ENCODE peak calls at places on chromosomes 5 and 9, in ten cellular contexts. D is brain microvascular endothelial cell, F is BE2C, G is cardiac fibroblast, N is sigmoid colon, T is stomach, A is lower lobe of right lung, P is cardiac muscle cell, X is epithelial cell of esophagus, I is fibroblast of the aortic adventitia. W is an unnamed sample.

GRCh38 chr9:134475051-134475790 is 149.0 kb downstream of the RXRA start:
- DNase-seq in D (peak), F (peak), G (peak), N (peak), T (peak), A (peak), P (peak), X (no peak), I (peak), W (peak)

GRCh38 chr5:107129051-107129450 is 541.7 kb downstream of the EFNA5 start:
- DNase-seq in D (peak), F (no peak), G (peak), N (no peak), T (no peak), A (no peak), P (peak), X (no peak), I (peak), W (peak)

GRCh38 chr5:437281-437771 is 5.7 kb upstream of the EXOC3 start:
- DNase-seq in D (no peak), F (no peak), G (no peak), N (peak), T (no peak), A (no peak), P (no peak), X (no peak), I (peak), W (peak)

GRCh38 chr9:85115473-85115872 is 445.9 kb downstream of the NTRK2 start:
- DNase-seq in D (no peak), F (no peak), G (no peak), N (no peak), T (no peak), A (no peak), P (no peak), X (peak), I (no peak), W (no peak)

GRCh38 chr5:15105799-15106393 is 234.3 kb upstream of the ANKH start:
- DNase-seq in D (peak), F (peak), G (peak), N (no peak), T (peak), A (no peak), P (peak), X (peak), I (peak), W (peak)

GRCh38 chr5:29214821-29215220 is 1978.7 kb upstream of the CDH6 start:
- DNase-seq in D (peak), F (peak), G (no peak), N (no peak), T (no peak), A (no peak), P (no peak), X (no peak), I (peak), W (no peak)

GRCh38 chr9:28539432-28539831 is 966.2 kb upstream of the C9orf72 start:
- DNase-seq in D (no peak), F (no peak), G (no peak), N (no peak), T (no peak), A (no peak), P (no peak), X (peak), I (no peak), W (peak)

GRCh38 chr5:333945-334344 is 12.4 kb downstream of the AHRR start:
- DNase-seq in D (no peak), F (no peak), G (no peak), N (no peak), T (no peak), A (no peak), P (no peak), X (no peak), I (no peak), W (no peak)

GRCh38 chr9:104843644-104844226 is 79.8 kb downstream of the NIPSNAP3B start:
- DNase-seq in D (no peak), F (no peak), G (no peak), N (no peak), T (no peak), A (no peak), P (no peak), X (no peak), I (peak), W (no peak)

GRCh38 chr9:126496781-126497667 is 116.7 kb upstream of the LMX1B start:
- DNase-seq in D (no peak), F (no peak), G (no peak), N (peak), T (no peak), A (peak), P (no peak), X (no peak), I (no peak), W (no peak)

GRCh38 chr5:75656311-75657003 is 45.2 kb downstream of the ANKDD1B start:
- DNase-seq in D (no peak), F (peak), G (peak), N (no peak), T (no peak), A (no peak), P (peak), X (peak), I (peak), W (no peak)

GRCh38 chr5:133259199-133259997 is 207.6 kb downstream of the HSPA4 start:
- DNase-seq in D (no peak), F (no peak), G (no peak), N (no peak), T (no peak), A (no peak), P (no peak), X (no peak), I (no peak), W (no peak)

GRCh38 chr9:18014556-18014955 is 435.7 kb downstream of the SH3GL2 start:
- DNase-seq in D (no peak), F (no peak), G (peak), N (no peak), T (no peak), A (no peak), P (peak), X (peak), I (no peak), W (no peak)

GRCh38 chr9:37565661-37566618 is 10.2 kb downstream of the FBXO10 start:
- DNase-seq in D (no peak), F (no peak), G (no peak), N (no peak), T (no peak), A (no peak), P (no peak), X (no peak), I (no peak), W (no peak)

GRCh38 chr9:129241725-129242124 is 63.7 kb upstream of the IER5L start:
- DNase-seq in D (no peak), F (peak), G (no peak), N (no peak), T (no peak), A (peak), P (no peak), X (no peak), I (no peak), W (no peak)

GRCh38 chr5:7096294-7096693 is 299.6 kb upstream of the ADCY2 start:
- DNase-seq in D (no peak), F (no peak), G (no peak), N (no peak), T (no peak), A (no peak), P (no peak), X (no peak), I (no peak), W (no peak)

GRCh38 chr9:113875917-113876805 is at the start of gene ZNF618:
- DNase-seq in D (no peak), F (peak), G (peak), N (no peak), T (peak), A (peak), P (peak), X (peak), I (no peak), W (peak)

GRCh38 chr9:3794005-3794404 is 268.2 kb upstream of the RFX3 start:
- DNase-seq in D (no peak), F (no peak), G (peak), N (no peak), T (no peak), A (no peak), P (peak), X (peak), I (peak), W (peak)

GRCh38 chr5:132492386-132492785 is 1.8 kb upstream of the IRF1 start:
- DNase-seq in D (no peak), F (no peak), G (no peak), N (no peak), T (no peak), A (no peak), P (no peak), X (no peak), I (no peak), W (peak)

GRCh38 chr9:30774326-30774725 is 1610.1 kb upstream of the ACO1 start:
- DNase-seq in D (no peak), F (peak), G (peak), N (no peak), T (no peak), A (peak), P (peak), X (peak), I (no peak), W (no peak)

GRCh38 chr5:180830253-180831138 is 27.9 kb upstream of the MGAT1 start:
- DNase-seq in D (no peak), F (peak), G (peak), N (peak), T (peak), A (peak), P (no peak), X (no peak), I (peak), W (no peak)

GRCh38 chr5:149665416-149666163 is 64.5 kb upstream of the PPARGC1B start:
- DNase-seq in D (no peak), F (no peak), G (no peak), N (no peak), T (no peak), A (no peak), P (no peak), X (no peak), I (no peak), W (no peak)

GRCh38 chr9:16039988-16040761 is 487.3 kb downstream of the CCDC171 start:
- DNase-seq in D (peak), F (peak), G (no peak), N (no peak), T (no peak), A (no peak), P (peak), X (no peak), I (no peak), W (peak)

GRCh38 chr9:122394265-122395242 is 23.7 kb downstream of the PTGS1 start:
- DNase-seq in D (peak), F (no peak), G (peak), N (peak), T (no peak), A (no peak), P (peak), X (peak), I (peak), W (peak)

GRCh38 chr5:139831624-139832023 is 36.0 kb downstream of the PSD2 start:
- DNase-seq in D (no peak), F (no peak), G (no peak), N (peak), T (no peak), A (no peak), P (no peak), X (no peak), I (no peak), W (no peak)

GRCh38 chr5:54021413-54022155 is 288.8 kb downstream of the ARL15 start:
- DNase-seq in D (no peak), F (no peak), G (peak), N (no peak), T (no peak), A (no peak), P (peak), X (peak), I (peak), W (peak)

GRCh38 chr9:135925496-135926133 is 18.3 kb upstream of the CAMSAP1 start:
- DNase-seq in D (no peak), F (no peak), G (no peak), N (no peak), T (no peak), A (peak), P (no peak), X (peak), I (no peak), W (no peak)

GRCh38 chr9:126809068-126809467 is 4.2 kb downstream of the ZBTB43 start:
- DNase-seq in D (no peak), F (no peak), G (peak), N (no peak), T (no peak), A (no peak), P (peak), X (peak), I (peak), W (peak)

GRCh38 chr9:5857928-5858327 is 25.0 kb upstream of the ERMP1 start:
- DNase-seq in D (no peak), F (no peak), G (no peak), N (no peak), T (no peak), A (no peak), P (no peak), X (no peak), I (no peak), W (no peak)

GRCh38 chr9:120032639-120033038 is 547.3 kb downstream of the CDK5RAP2 start:
- DNase-seq in D (no peak), F (peak), G (no peak), N (no peak), T (no peak), A (no peak), P (no peak), X (no peak), I (no peak), W (no peak)

GRCh38 chr9:114223564-114224246 is 68.4 kb downstream of the COL27A1 start:
- DNase-seq in D (peak), F (no peak), G (no peak), N (no peak), T (no peak), A (no peak), P (peak), X (peak), I (peak), W (peak)

GRCh38 chr5:73672130-73672529 is 46.1 kb downstream of the ARHGEF28 start:
- DNase-seq in D (no peak), F (no peak), G (no peak), N (no peak), T (no peak), A (no peak), P (no peak), X (no peak), I (no peak), W (peak)

GRCh38 chr5:57383093-57383861 is 99.3 kb downstream of the ACTBL2 start:
- DNase-seq in D (peak), F (peak), G (peak), N (no peak), T (no peak), A (no peak), P (peak), X (peak), I (peak), W (peak)

DNA sequence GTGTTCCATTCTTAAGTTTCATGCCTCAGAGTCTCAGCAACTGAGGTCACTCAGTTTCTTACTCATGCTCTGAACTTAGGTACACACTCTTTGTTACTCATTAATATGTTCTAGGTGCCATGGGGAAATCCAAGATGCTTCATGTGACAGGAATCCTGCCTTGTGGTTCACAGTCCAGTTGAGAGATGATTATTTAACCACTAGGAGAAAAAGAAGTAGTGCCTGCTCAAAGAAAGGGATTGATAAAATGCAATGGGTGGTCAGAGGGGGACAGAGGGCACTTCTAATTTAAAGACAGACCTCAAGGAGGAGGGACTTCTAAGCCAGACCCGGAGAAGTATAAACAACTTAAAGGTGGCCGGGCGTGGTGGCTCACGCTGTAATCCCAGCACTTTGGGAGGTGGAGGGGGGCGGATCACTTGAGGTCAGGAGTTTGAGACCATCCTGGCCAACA is 69.0 kb downstream of the UGCG start:
- DNase-seq in D (peak), F (no peak), G (peak), N (no peak), T (no peak), A (no peak), P (peak), X (peak), I (peak), W (peak)
- H3K4me3 ChIP-seq in D (no peak), F (no peak), G (no peak), N (no peak), T (no peak), A (no peak), P (no peak), X (no peak), I (no peak), W (no peak)

GRCh38 chr9:86682240-86682639 is 265.1 kb downstream of the GAS1 start:
- DNase-seq in D (no peak), F (no peak), G (no peak), N (no peak), T (no peak), A (no peak), P (no peak), X (no peak), I (no peak), W (no peak)
- TF ChIP-seq CTCF in D (no peak), F (no peak), G (no peak), N (no peak), T (no peak), A (no peak), P (no peak), X (no peak), I (no peak), W (no peak)

GRCh38 chr5:179794171-179794570 is 385 bp downstream of the LTC4S start:
- DNase-seq in D (no peak), F (no peak), G (no peak), N (peak), T (no peak), A (no peak), P (no peak), X (no peak), I (no peak), W (no peak)

GRCh38 chr5:179792612-179793469 is 945 bp upstream of the LTC4S start:
- DNase-seq in D (no peak), F (no peak), G (no peak), N (peak), T (no peak), A (peak), P (no peak), X (no peak), I (peak), W (no peak)

GRCh38 chr5:179794575-179794974 is 789 bp downstream of the LTC4S start:
- DNase-seq in D (no peak), F (no peak), G (no peak), N (peak), T (no peak), A (no peak), P (no peak), X (no peak), I (no peak), W (no peak)

GRCh38 chr5:179791881-179792611 is 1.7 kb upstream of the LTC4S start:
- DNase-seq in D (no peak), F (no peak), G (no peak), N (peak), T (no peak), A (peak), P (no peak), X (no peak), I (no peak), W (no peak)

DNA sequence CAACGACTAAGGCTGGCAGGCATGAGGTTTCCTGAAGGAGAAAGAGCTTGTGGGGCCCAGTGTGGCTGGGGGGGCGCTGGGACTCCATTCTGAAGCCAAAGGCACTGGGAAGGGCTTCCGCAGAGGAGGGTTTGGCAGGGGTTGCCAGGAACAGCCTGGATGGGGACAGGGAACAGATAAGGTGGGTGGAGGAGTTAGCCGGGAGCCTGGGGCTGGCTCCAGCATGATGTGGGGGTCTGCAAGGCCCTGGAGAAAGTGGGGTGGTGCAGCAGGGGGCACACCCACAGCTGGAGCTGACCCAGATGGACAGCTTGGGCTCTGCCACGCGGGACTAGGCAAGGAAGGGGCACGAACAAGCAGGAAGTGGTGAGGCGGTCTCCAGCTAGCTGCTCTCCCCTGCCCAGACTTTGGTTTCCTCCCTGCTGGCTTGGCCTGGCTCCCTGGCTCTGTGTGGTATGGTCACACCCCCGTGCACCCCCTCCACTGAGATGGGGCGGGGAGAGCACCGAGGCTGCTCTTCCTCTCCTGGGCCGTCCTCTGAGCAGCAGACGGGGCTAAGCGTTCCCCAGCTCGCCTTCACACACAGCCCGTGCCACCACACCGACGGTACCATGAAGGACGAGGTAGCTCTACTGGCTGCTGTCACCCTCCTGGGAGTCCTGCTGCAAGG is at the start of gene LTC4S:
- DNase-seq in D (no peak), F (no peak), G (peak), N (peak), T (peak), A (peak), P (peak), X (no peak), I (peak), W (peak)
- H3K4me3 ChIP-seq in D (no peak), F (no peak), G (no peak), N (peak), T (peak), A (peak), P (no peak), X (no peak), I (peak), W (no peak)

GRCh38 chr5:175728885-175729828 is 71.3 kb downstream of the HRH2 start:
- DNase-seq in D (peak), F (peak), G (peak), N (peak), T (peak), A (no peak), P (peak), X (no peak), I (no peak), W (no peak)
- TF ChIP-seq CTCF in D (peak), F (peak), G (peak), N (no peak), T (no peak), A (no peak), P (no peak), X (no peak), I (peak), W (no peak)

GRCh38 chr9:21836437-21837161 is 34.2 kb downstream of the MTAP start:
- DNase-seq in D (peak), F (no peak), G (peak), N (no peak), T (no peak), A (no peak), P (peak), X (peak), I (peak), W (peak)
- H3K4me3 ChIP-seq in D (peak), F (no peak), G (no peak), N (no peak), T (no peak), A (no peak), P (no peak), X (no peak), I (no peak), W (no peak)

GRCh38 chr5:150706776-150707390 is 6.0 kb upstream of the RBM22 start:
- DNase-seq in D (no peak), F (no peak), G (no peak), N (no peak), T (no peak), A (no peak), P (no peak), X (no peak), I (no peak), W (no peak)

GRCh38 chr5:150710165-150710564 is 9.3 kb upstream of the RBM22 start:
- DNase-seq in D (no peak), F (no peak), G (peak), N (no peak), T (no peak), A (no peak), P (peak), X (peak), I (no peak), W (no peak)
- TF ChIP-seq CTCF in D (peak), F (peak), G (peak), N (no peak), T (no peak), A (peak), P (peak), X (peak), I (peak), W (peak)

GRCh38 chr9:93954436-93955355 is at the start of gene BARX1:
- DNase-seq in D (no peak), F (no peak), G (no peak), N (peak), T (no peak), A (no peak), P (no peak), X (no peak), I (no peak), W (no peak)

GRCh38 chr9:93955356-93956182 is 414 bp upstream of the BARX1 start:
- DNase-seq in D (no peak), F (no peak), G (no peak), N (no peak), T (no peak), A (no peak), P (no peak), X (no peak), I (no peak), W (no peak)

GRCh38 chr9:93958121-93958874 is 3.1 kb upstream of the BARX1 start:
- DNase-seq in D (no peak), F (no peak), G (no peak), N (peak), T (no peak), A (no peak), P (no peak), X (no peak), I (no peak), W (no peak)

GRCh38 chr9:93953492-93954435 is 1.4 kb downstream of the BARX1 start:
- DNase-seq in D (no peak), F (no peak), G (no peak), N (peak), T (no peak), A (no peak), P (no peak), X (no peak), I (no peak), W (no peak)

GRCh38 chr9:93956183-93956784 is 1.1 kb upstream of the BARX1 start:
- DNase-seq in D (no peak), F (no peak), G (no peak), N (no peak), T (no peak), A (no peak), P (no peak), X (no peak), I (no peak), W (no peak)
- H3K4me3 ChIP-seq in D (no peak), F (no peak), G (no peak), N (no peak), T (peak), A (no peak), P (no peak), X (no peak), I (no peak), W (no peak)

GRCh38 chr5:159104058-159104651 is 4.4 kb upstream of the EBF1 start:
- DNase-seq in D (peak), F (peak), G (peak), N (peak), T (no peak), A (peak), P (peak), X (peak), I (no peak), W (peak)
- TF ChIP-seq CTCF in D (peak), F (peak), G (peak), N (no peak), T (no peak), A (peak), P (peak), X (peak), I (no peak), W (peak)

W was measured in fibroblast of villous mesenchyme.